ENCODE peak calls at places on chromosome 20, in seven cellular contexts. One of them, this sample, is unnamed.

GRCh38 chr20:676315-676937 is 824 bp upstream of the SCRT2 start:
- DNase-seq in heart left ventricle: no peak
- DNase-seq in HCT116: no peak
- DNase-seq in prostate gland: no peak
- DNase-seq in endothelial cell of umbilical vein: no peak
- DNase-seq in ovary: no peak
- DNase-seq in breast epithelium: no peak
- DNase-seq in this sample: no peak

GRCh38 chr20:11207749-11208502 is 534.1 kb upstream of the JAG1 start:
- DNase-seq in HCT116: peak
- DNase-seq in prostate gland: no peak
- DNase-seq in endothelial cell of umbilical vein: no peak
- DNase-seq in ovary: no peak
- DNase-seq in breast epithelium: no peak
- DNase-seq in heart left ventricle: no peak
- DNase-seq in this sample: no peak

GRCh38 chr20:8721098-8721497 is 347.8 kb upstream of the PLCB4 start:
- DNase-seq in prostate gland: peak
- DNase-seq in endothelial cell of umbilical vein: peak
- DNase-seq in breast epithelium: peak
- DNase-seq in heart left ventricle: peak
- DNase-seq in ovary: peak
- DNase-seq in HCT116: peak
- DNase-seq in this sample: peak

GRCh38 chr20:542777-543368 is 717 bp downstream of the CSNK2A1 start:
- DNase-seq in heart left ventricle: peak
- DNase-seq in endothelial cell of umbilical vein: no peak
- DNase-seq in HCT116: no peak
- DNase-seq in breast epithelium: no peak
- DNase-seq in ovary: peak
- DNase-seq in prostate gland: no peak
- DNase-seq in this sample: peak

GRCh38 chr20:38300433-38300832 is 3.5 kb upstream of the BPI start:
- DNase-seq in breast epithelium: no peak
- DNase-seq in heart left ventricle: no peak
- DNase-seq in endothelial cell of umbilical vein: no peak
- DNase-seq in ovary: no peak
- DNase-seq in prostate gland: no peak
- DNase-seq in HCT116: no peak
- DNase-seq in this sample: no peak

GRCh38 chr20:6953611-6954010 is 186.1 kb downstream of the BMP2 start:
- DNase-seq in prostate gland: no peak
- DNase-seq in heart left ventricle: no peak
- DNase-seq in endothelial cell of umbilical vein: no peak
- DNase-seq in breast epithelium: no peak
- DNase-seq in HCT116: no peak
- DNase-seq in ovary: no peak
- DNase-seq in this sample: no peak

GRCh38 chr20:34842143-34842542 is 16.7 kb upstream of the NCOA6 start:
- DNase-seq in HCT116: no peak
- DNase-seq in prostate gland: no peak
- DNase-seq in ovary: no peak
- DNase-seq in endothelial cell of umbilical vein: no peak
- DNase-seq in breast epithelium: no peak
- DNase-seq in heart left ventricle: no peak
- DNase-seq in this sample: no peak

GRCh38 chr20:32125511-32125910 is 16.0 kb downstream of the TM9SF4 start:
- DNase-seq in breast epithelium: no peak
- DNase-seq in endothelial cell of umbilical vein: no peak
- DNase-seq in HCT116: no peak
- DNase-seq in ovary: no peak
- DNase-seq in prostate gland: no peak
- DNase-seq in heart left ventricle: no peak
- DNase-seq in this sample: peak

GRCh38 chr20:32465092-32465900 is 107.2 kb downstream of the ASXL1 start:
- DNase-seq in breast epithelium: peak
- DNase-seq in heart left ventricle: peak
- DNase-seq in HCT116: no peak
- DNase-seq in endothelial cell of umbilical vein: peak
- DNase-seq in ovary: peak
- DNase-seq in prostate gland: no peak
- DNase-seq in this sample: no peak

GRCh38 chr20:32336918-32337347 is 21.2 kb upstream of the ASXL1 start:
- DNase-seq in breast epithelium: no peak
- DNase-seq in heart left ventricle: no peak
- DNase-seq in ovary: no peak
- DNase-seq in HCT116: no peak
- DNase-seq in prostate gland: no peak
- DNase-seq in endothelial cell of umbilical vein: peak
- DNase-seq in this sample: no peak

GRCh38 chr20:38298768-38299288 is 5.1 kb upstream of the BPI start:
- DNase-seq in HCT116: no peak
- DNase-seq in endothelial cell of umbilical vein: peak
- DNase-seq in heart left ventricle: peak
- DNase-seq in ovary: peak
- DNase-seq in breast epithelium: peak
- DNase-seq in prostate gland: peak
- DNase-seq in this sample: peak

GRCh38 chr20:25470045-25470444 is 62.6 kb downstream of the GINS1 start:
- DNase-seq in endothelial cell of umbilical vein: peak
- DNase-seq in heart left ventricle: no peak
- DNase-seq in HCT116: peak
- DNase-seq in prostate gland: peak
- DNase-seq in ovary: no peak
- DNase-seq in breast epithelium: no peak
- DNase-seq in this sample: no peak

GRCh38 chr20:19492937-19493336 is 265.1 kb upstream of the RIN2 start:
- DNase-seq in prostate gland: no peak
- DNase-seq in ovary: peak
- DNase-seq in endothelial cell of umbilical vein: no peak
- DNase-seq in breast epithelium: no peak
- DNase-seq in HCT116: no peak
- DNase-seq in heart left ventricle: no peak
- DNase-seq in this sample: no peak

GRCh38 chr20:408843-409696 is 971 bp downstream of the RBCK1 start:
- DNase-seq in breast epithelium: no peak
- DNase-seq in heart left ventricle: no peak
- DNase-seq in ovary: no peak
- DNase-seq in HCT116: no peak
- DNase-seq in endothelial cell of umbilical vein: peak
- DNase-seq in prostate gland: no peak
- DNase-seq in this sample: no peak

GRCh38 chr20:38932457-38933120 is 6.4 kb downstream of the FAM83D start:
- DNase-seq in endothelial cell of umbilical vein: peak
- DNase-seq in ovary: no peak
- DNase-seq in heart left ventricle: no peak
- DNase-seq in breast epithelium: no peak
- DNase-seq in HCT116: no peak
- DNase-seq in prostate gland: no peak
- DNase-seq in this sample: no peak

GRCh38 chr20:15310361-15310760 is 972.9 kb upstream of the FLRT3 start:
- DNase-seq in heart left ventricle: no peak
- DNase-seq in breast epithelium: no peak
- DNase-seq in HCT116: no peak
- DNase-seq in endothelial cell of umbilical vein: peak
- DNase-seq in prostate gland: no peak
- DNase-seq in ovary: no peak
- DNase-seq in this sample: no peak

GRCh38 chr20:35617397-35618031 is 1.9 kb downstream of the SPAG4 start:
- DNase-seq in breast epithelium: peak
- DNase-seq in ovary: peak
- DNase-seq in HCT116: no peak
- DNase-seq in heart left ventricle: peak
- DNase-seq in endothelial cell of umbilical vein: peak
- DNase-seq in prostate gland: no peak
- DNase-seq in this sample: no peak

GRCh38 chr20:61940491-61940890 is 125.2 kb downstream of the TAF4 start:
- DNase-seq in breast epithelium: no peak
- DNase-seq in ovary: no peak
- DNase-seq in heart left ventricle: no peak
- DNase-seq in endothelial cell of umbilical vein: no peak
- DNase-seq in prostate gland: no peak
- DNase-seq in HCT116: no peak
- DNase-seq in this sample: no peak

GRCh38 chr20:24100370-24101011 is 111.9 kb upstream of the GGTLC1 start:
- DNase-seq in ovary: peak
- DNase-seq in breast epithelium: no peak
- DNase-seq in HCT116: peak
- DNase-seq in endothelial cell of umbilical vein: peak
- DNase-seq in heart left ventricle: peak
- DNase-seq in prostate gland: no peak
- DNase-seq in this sample: peak

GRCh38 chr20:32326507-32326851 is 31.7 kb upstream of the ASXL1 start:
- DNase-seq in prostate gland: no peak
- DNase-seq in ovary: no peak
- DNase-seq in endothelial cell of umbilical vein: no peak
- DNase-seq in HCT116: no peak
- DNase-seq in heart left ventricle: no peak
- DNase-seq in breast epithelium: no peak
- DNase-seq in this sample: no peak

GRCh38 chr20:32648761-32649615 is 24.8 kb downstream of the C20orf203 start:
- DNase-seq in prostate gland: no peak
- DNase-seq in breast epithelium: peak
- DNase-seq in endothelial cell of umbilical vein: no peak
- DNase-seq in heart left ventricle: no peak
- DNase-seq in HCT116: peak
- DNase-seq in ovary: no peak
- DNase-seq in this sample: no peak

GRCh38 chr20:41750137-41750536 is 132.0 kb upstream of the CHD6 start:
- DNase-seq in heart left ventricle: no peak
- DNase-seq in breast epithelium: no peak
- DNase-seq in HCT116: no peak
- DNase-seq in endothelial cell of umbilical vein: no peak
- DNase-seq in prostate gland: no peak
- DNase-seq in ovary: no peak
- DNase-seq in this sample: no peak

GRCh38 chr20:46583411-46584214 is 33.2 kb upstream of the OCSTAMP start:
- DNase-seq in breast epithelium: no peak
- DNase-seq in heart left ventricle: no peak
- DNase-seq in HCT116: no peak
- DNase-seq in prostate gland: no peak
- DNase-seq in ovary: no peak
- DNase-seq in endothelial cell of umbilical vein: no peak
- DNase-seq in this sample: no peak

DNA sequence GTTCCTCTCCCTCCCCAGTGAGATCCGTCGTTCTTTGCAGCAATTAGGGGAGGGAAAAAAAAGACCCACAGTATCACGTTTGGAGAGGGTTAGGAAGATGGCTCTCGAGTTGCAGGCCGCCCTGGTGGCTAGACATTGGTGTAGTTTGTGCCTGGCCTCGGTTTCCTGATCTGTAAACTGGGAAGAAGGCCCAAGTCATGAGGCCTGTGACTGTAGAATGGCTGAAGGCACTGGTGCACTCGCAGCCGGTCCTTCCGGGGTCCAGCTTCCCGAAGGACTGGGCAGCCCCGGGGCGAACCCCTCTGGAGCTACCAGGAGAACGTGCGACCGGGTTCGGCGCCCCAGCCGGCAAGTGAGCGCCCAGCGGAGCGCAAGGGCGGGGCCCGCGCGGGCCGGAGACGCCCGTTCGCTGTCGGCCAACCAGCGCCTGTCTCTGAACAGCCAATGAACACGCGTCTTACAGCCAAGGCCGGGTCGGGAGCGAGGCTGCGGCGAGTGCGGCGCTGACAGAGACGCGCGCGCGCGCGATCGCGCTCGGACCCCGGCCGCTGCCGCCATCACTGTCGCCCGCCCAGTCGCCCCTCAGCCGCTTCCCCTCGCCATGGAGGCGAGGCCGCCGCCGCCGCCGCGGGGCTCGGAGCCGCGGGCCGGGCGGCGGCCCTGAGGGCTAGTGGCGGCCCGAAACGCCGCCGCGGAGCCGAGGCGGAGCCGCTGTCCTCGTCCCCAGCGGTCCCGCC is at the start of gene PTPRA:
- DNase-seq in endothelial cell of umbilical vein: peak
- DNase-seq in heart left ventricle: peak
- DNase-seq in HCT116: peak
- DNase-seq in ovary: peak
- DNase-seq in prostate gland: peak
- DNase-seq in breast epithelium: peak
- DNase-seq in this sample: peak
- TF ChIP-seq POLR2A in endothelial cell of umbilical vein: peak
- TF ChIP-seq POLR2A in heart left ventricle: peak
- TF ChIP-seq POLR2A in HCT116: peak
- TF ChIP-seq POLR2A in ovary: peak
- TF ChIP-seq POLR2A in prostate gland: peak
- TF ChIP-seq POLR2A in breast epithelium: peak
- TF ChIP-seq POLR2A in this sample: peak

DNA sequence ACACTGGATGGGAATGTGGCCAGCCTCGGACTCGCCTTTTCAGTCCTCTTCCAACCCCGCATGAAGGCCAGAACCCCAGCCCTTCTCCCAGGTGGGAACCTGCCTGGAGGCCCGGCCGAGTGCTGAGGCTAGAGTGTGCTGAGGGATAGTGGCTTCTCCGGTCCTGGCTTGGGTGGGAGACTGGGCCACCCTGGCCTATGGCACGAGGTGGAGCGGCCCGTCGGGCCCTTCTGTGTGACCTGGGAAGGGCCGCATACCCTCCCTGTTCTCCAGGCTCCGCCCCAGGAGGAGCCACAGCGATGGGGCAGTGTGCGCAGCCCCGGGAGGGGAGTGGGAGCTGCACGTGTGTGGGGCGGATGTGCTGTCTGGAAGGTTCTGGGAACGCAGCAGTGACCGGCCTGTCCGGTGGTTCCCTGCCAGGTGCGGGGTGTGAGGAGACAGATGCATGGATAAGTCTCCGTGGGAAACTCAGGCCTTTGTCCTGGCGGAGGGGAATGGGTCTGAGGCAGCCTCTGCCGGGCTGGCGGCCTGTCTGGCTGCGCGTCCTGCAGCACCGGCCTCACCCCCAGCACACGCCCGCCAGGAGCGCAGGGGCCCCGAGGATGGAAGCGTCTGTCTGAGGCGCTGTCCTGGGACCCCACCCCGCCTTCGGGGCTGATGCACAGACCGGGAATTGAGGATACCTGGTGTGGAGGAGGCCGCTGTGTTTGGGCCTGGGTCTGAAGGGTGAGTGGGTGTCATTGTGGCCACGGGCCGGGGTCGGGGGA is 1.1 kb upstream of the BHLHE23 start:
- DNase-seq in prostate gland: no peak
- DNase-seq in heart left ventricle: no peak
- DNase-seq in endothelial cell of umbilical vein: no peak
- DNase-seq in breast epithelium: no peak
- DNase-seq in HCT116: no peak
- DNase-seq in ovary: no peak
- DNase-seq in this sample: no peak
- TF ChIP-seq CTCF in prostate gland: no peak
- TF ChIP-seq CTCF in heart left ventricle: no peak
- TF ChIP-seq CTCF in endothelial cell of umbilical vein: no peak
- TF ChIP-seq CTCF in breast epithelium: no peak
- TF ChIP-seq CTCF in HCT116: no peak
- TF ChIP-seq CTCF in ovary: no peak
- TF ChIP-seq CTCF in this sample: no peak

GRCh38 chr20:63980806-63981728 is at the start of gene PRPF6:
- DNase-seq in breast epithelium: peak
- DNase-seq in endothelial cell of umbilical vein: peak
- DNase-seq in ovary: peak
- DNase-seq in heart left ventricle: peak
- DNase-seq in prostate gland: peak
- DNase-seq in HCT116: peak
- DNase-seq in this sample: peak
- TF ChIP-seq POLR2A in breast epithelium: peak
- TF ChIP-seq POLR2A in endothelial cell of umbilical vein: peak
- TF ChIP-seq POLR2A in ovary: peak
- TF ChIP-seq POLR2A in heart left ventricle: peak
- TF ChIP-seq POLR2A in prostate gland: no peak
- TF ChIP-seq POLR2A in HCT116: no peak
- TF ChIP-seq POLR2A in this sample: peak

GRCh38 chr20:57389695-57390603 is 1.2 kb upstream of the RBM38 start:
- DNase-seq in breast epithelium: no peak
- DNase-seq in HCT116: no peak
- DNase-seq in heart left ventricle: peak
- DNase-seq in ovary: peak
- DNase-seq in prostate gland: no peak
- DNase-seq in endothelial cell of umbilical vein: peak
- DNase-seq in this sample: no peak
- TF ChIP-seq CTCF in breast epithelium: no peak
- TF ChIP-seq CTCF in HCT116: no peak
- TF ChIP-seq CTCF in heart left ventricle: no peak
- TF ChIP-seq CTCF in ovary: no peak
- TF ChIP-seq CTCF in prostate gland: no peak
- TF ChIP-seq CTCF in endothelial cell of umbilical vein: no peak
- TF ChIP-seq CTCF in this sample: no peak